ENCODE peak calls at places on chromosome 12, in five cellular contexts. One of them, this sample, is unnamed.

GRCh38 chr12:112140728-112141127 is 15.4 kb downstream of the TRAFD1 start:
- DNase-seq in neuronal stem cell: no peak
- DNase-seq in IMR-90: no peak
- DNase-seq in H9: peak
- DNase-seq in mesendoderm: no peak
- DNase-seq in this sample: no peak

GRCh38 chr12:48349471-48349870 is 1.2 kb downstream of the ZNF641 start:
- DNase-seq in H9: no peak
- DNase-seq in IMR-90: no peak
- DNase-seq in mesendoderm: no peak
- DNase-seq in neuronal stem cell: no peak
- DNase-seq in this sample: no peak

GRCh38 chr12:71092290-71092689 is 65.5 kb downstream of the TSPAN8 start:
- DNase-seq in neuronal stem cell: no peak
- DNase-seq in IMR-90: peak
- DNase-seq in H9: no peak
- DNase-seq in mesendoderm: peak
- DNase-seq in this sample: no peak

GRCh38 chr12:106214576-106214975 is 33.2 kb downstream of the CKAP4 start:
- DNase-seq in IMR-90: no peak
- DNase-seq in H9: no peak
- DNase-seq in neuronal stem cell: no peak
- DNase-seq in mesendoderm: no peak
- DNase-seq in this sample: no peak

GRCh38 chr12:122992386-122992785 is 11.9 kb downstream of the ARL6IP4 start:
- DNase-seq in IMR-90: no peak
- DNase-seq in mesendoderm: no peak
- DNase-seq in H9: no peak
- DNase-seq in neuronal stem cell: no peak
- DNase-seq in this sample: no peak

GRCh38 chr12:28874758-28875157 is 274.3 kb upstream of the FAR2 start:
- DNase-seq in neuronal stem cell: no peak
- DNase-seq in mesendoderm: no peak
- DNase-seq in IMR-90: no peak
- DNase-seq in H9: no peak
- DNase-seq in this sample: no peak

GRCh38 chr12:52254965-52255751 is 19.3 kb upstream of the KRT86 start:
- DNase-seq in mesendoderm: no peak
- DNase-seq in neuronal stem cell: no peak
- DNase-seq in H9: no peak
- DNase-seq in IMR-90: no peak
- DNase-seq in this sample: peak

GRCh38 chr12:110382683-110383082 is 20.8 kb downstream of the ANAPC7 start:
- DNase-seq in mesendoderm: no peak
- DNase-seq in neuronal stem cell: no peak
- DNase-seq in IMR-90: no peak
- DNase-seq in H9: no peak
- DNase-seq in this sample: no peak

GRCh38 chr12:120928864-120929652 is 24.9 kb upstream of the SPPL3 start:
- DNase-seq in mesendoderm: peak
- DNase-seq in IMR-90: no peak
- DNase-seq in neuronal stem cell: no peak
- DNase-seq in H9: peak
- DNase-seq in this sample: peak

GRCh38 chr12:49867580-49868341 is 24.9 kb upstream of the BCDIN3D start:
- DNase-seq in H9: peak
- DNase-seq in IMR-90: no peak
- DNase-seq in neuronal stem cell: no peak
- DNase-seq in mesendoderm: peak
- DNase-seq in this sample: peak

GRCh38 chr12:110778801-110779577 is 36.3 kb upstream of the PPP1CC start:
- DNase-seq in mesendoderm: no peak
- DNase-seq in neuronal stem cell: no peak
- DNase-seq in H9: no peak
- DNase-seq in IMR-90: no peak
- DNase-seq in this sample: no peak

GRCh38 chr12:124451637-124452243 is 115.7 kb downstream of the NCOR2 start:
- DNase-seq in IMR-90: no peak
- DNase-seq in mesendoderm: no peak
- DNase-seq in neuronal stem cell: no peak
- DNase-seq in H9: no peak
- DNase-seq in this sample: no peak

GRCh38 chr12:111773801-111774551 is 7.2 kb downstream of the ALDH2 start:
- DNase-seq in H9: no peak
- DNase-seq in mesendoderm: no peak
- DNase-seq in neuronal stem cell: no peak
- DNase-seq in IMR-90: peak
- DNase-seq in this sample: peak

GRCh38 chr12:53994691-53995310 is 5.2 kb upstream of the HOXC9 start:
- DNase-seq in H9: no peak
- DNase-seq in mesendoderm: no peak
- DNase-seq in IMR-90: no peak
- DNase-seq in neuronal stem cell: no peak
- DNase-seq in this sample: no peak

GRCh38 chr12:8953773-8954402 is 4.4 kb upstream of the M6PR start:
- DNase-seq in mesendoderm: no peak
- DNase-seq in IMR-90: no peak
- DNase-seq in H9: no peak
- DNase-seq in neuronal stem cell: no peak
- DNase-seq in this sample: no peak

GRCh38 chr12:41856228-41856627 is 288.4 kb downstream of the GXYLT1 start:
- DNase-seq in IMR-90: no peak
- DNase-seq in neuronal stem cell: no peak
- DNase-seq in H9: no peak
- DNase-seq in mesendoderm: no peak
- DNase-seq in this sample: no peak

GRCh38 chr12:103821773-103822172 is 19.3 kb downstream of the NT5DC3 start:
- DNase-seq in neuronal stem cell: no peak
- DNase-seq in IMR-90: peak
- DNase-seq in mesendoderm: no peak
- DNase-seq in H9: no peak
- DNase-seq in this sample: no peak

GRCh38 chr12:95102916-95103671 is 29.7 kb upstream of the NR2C1 start:
- DNase-seq in neuronal stem cell: no peak
- DNase-seq in mesendoderm: no peak
- DNase-seq in H9: no peak
- DNase-seq in IMR-90: peak
- DNase-seq in this sample: no peak

GRCh38 chr12:127675936-127676335 is 591.0 kb upstream of the TMEM132C start:
- DNase-seq in mesendoderm: no peak
- DNase-seq in IMR-90: no peak
- DNase-seq in neuronal stem cell: no peak
- DNase-seq in H9: no peak
- DNase-seq in this sample: no peak

GRCh38 chr12:48356041-48356768 is 5.5 kb upstream of the ZNF641 start:
- DNase-seq in IMR-90: no peak
- DNase-seq in mesendoderm: no peak
- DNase-seq in H9: no peak
- DNase-seq in neuronal stem cell: no peak
- DNase-seq in this sample: no peak

GRCh38 chr12:82873309-82873708 is 186.6 kb downstream of the TMTC2 start:
- DNase-seq in neuronal stem cell: no peak
- DNase-seq in H9: no peak
- DNase-seq in IMR-90: no peak
- DNase-seq in mesendoderm: no peak
- DNase-seq in this sample: no peak

GRCh38 chr12:19937161-19937560 is 431.2 kb upstream of the PDE3A start:
- DNase-seq in mesendoderm: no peak
- DNase-seq in IMR-90: no peak
- DNase-seq in neuronal stem cell: no peak
- DNase-seq in H9: no peak
- DNase-seq in this sample: no peak

GRCh38 chr12:117774986-117775775 is 193.6 kb downstream of the KSR2 start:
- DNase-seq in mesendoderm: no peak
- DNase-seq in neuronal stem cell: no peak
- DNase-seq in H9: no peak
- DNase-seq in IMR-90: no peak
- DNase-seq in this sample: no peak

GRCh38 chr12:94203181-94203546 is 54.8 kb downstream of the PLXNC1 start:
- DNase-seq in neuronal stem cell: no peak
- DNase-seq in mesendoderm: no peak
- DNase-seq in H9: no peak
- DNase-seq in IMR-90: no peak
- DNase-seq in this sample: no peak

GRCh38 chr12:9776795-9777194 is 16.1 kb upstream of the CD69 start:
- DNase-seq in IMR-90: no peak
- DNase-seq in neuronal stem cell: no peak
- DNase-seq in H9: no peak
- DNase-seq in mesendoderm: no peak
- DNase-seq in this sample: peak

GRCh38 chr12:123142948-123143752 is 7.7 kb downstream of the PITPNM2 start:
- DNase-seq in mesendoderm: no peak
- DNase-seq in IMR-90: no peak
- DNase-seq in H9: peak
- DNase-seq in neuronal stem cell: no peak
- DNase-seq in this sample: no peak

GRCh38 chr12:77940566-77940965 is 109.9 kb downstream of the NAV3 start:
- DNase-seq in IMR-90: peak
- DNase-seq in neuronal stem cell: no peak
- DNase-seq in mesendoderm: no peak
- DNase-seq in H9: no peak
- DNase-seq in this sample: no peak

GRCh38 chr12:132138941-132139871 is 4.9 kb downstream of the DDX51 start:
- DNase-seq in H9: no peak
- DNase-seq in IMR-90: no peak
- DNase-seq in neuronal stem cell: no peak
- DNase-seq in mesendoderm: no peak
- DNase-seq in this sample: no peak

GRCh38 chr12:132131952-132132351 is 12.2 kb downstream of the DDX51 start:
- DNase-seq in mesendoderm: no peak
- DNase-seq in IMR-90: no peak
- DNase-seq in H9: peak
- DNase-seq in neuronal stem cell: no peak
- DNase-seq in this sample: no peak

GRCh38 chr12:89464974-89465592 is 59.5 kb downstream of the GALNT4 start:
- DNase-seq in H9: no peak
- DNase-seq in IMR-90: peak
- DNase-seq in neuronal stem cell: no peak
- DNase-seq in mesendoderm: no peak
- DNase-seq in this sample: no peak

GRCh38 chr12:115337693-115338543 is 653.9 kb upstream of the TBX3 start:
- DNase-seq in H9: peak
- DNase-seq in neuronal stem cell: no peak
- DNase-seq in mesendoderm: peak
- DNase-seq in IMR-90: peak
- DNase-seq in this sample: no peak

GRCh38 chr12:113762155-113762848 is 203.8 kb downstream of the RBM19 start:
- DNase-seq in neuronal stem cell: peak
- DNase-seq in IMR-90: no peak
- DNase-seq in mesendoderm: peak
- DNase-seq in H9: no peak
- DNase-seq in this sample: no peak

GRCh38 chr12:55728932-55729591 is at the start of gene CD63:
- DNase-seq in mesendoderm: peak
- DNase-seq in IMR-90: peak
- DNase-seq in H9: peak
- DNase-seq in neuronal stem cell: no peak
- DNase-seq in this sample: peak

GRCh38 chr12:55728185-55728931 is 451 bp downstream of the CD63 start:
- DNase-seq in mesendoderm: peak
- DNase-seq in IMR-90: peak
- DNase-seq in H9: no peak
- DNase-seq in neuronal stem cell: no peak
- DNase-seq in this sample: peak

GRCh38 chr12:55726911-55727310 is 1.9 kb downstream of the CD63 start:
- DNase-seq in H9: peak
- DNase-seq in mesendoderm: no peak
- DNase-seq in neuronal stem cell: no peak
- DNase-seq in IMR-90: no peak
- DNase-seq in this sample: no peak

GRCh38 chr12:55729592-55730446 is 1.0 kb upstream of the CD63 start:
- DNase-seq in H9: peak
- DNase-seq in mesendoderm: peak
- DNase-seq in IMR-90: peak
- DNase-seq in neuronal stem cell: peak
- DNase-seq in this sample: peak

DNA sequence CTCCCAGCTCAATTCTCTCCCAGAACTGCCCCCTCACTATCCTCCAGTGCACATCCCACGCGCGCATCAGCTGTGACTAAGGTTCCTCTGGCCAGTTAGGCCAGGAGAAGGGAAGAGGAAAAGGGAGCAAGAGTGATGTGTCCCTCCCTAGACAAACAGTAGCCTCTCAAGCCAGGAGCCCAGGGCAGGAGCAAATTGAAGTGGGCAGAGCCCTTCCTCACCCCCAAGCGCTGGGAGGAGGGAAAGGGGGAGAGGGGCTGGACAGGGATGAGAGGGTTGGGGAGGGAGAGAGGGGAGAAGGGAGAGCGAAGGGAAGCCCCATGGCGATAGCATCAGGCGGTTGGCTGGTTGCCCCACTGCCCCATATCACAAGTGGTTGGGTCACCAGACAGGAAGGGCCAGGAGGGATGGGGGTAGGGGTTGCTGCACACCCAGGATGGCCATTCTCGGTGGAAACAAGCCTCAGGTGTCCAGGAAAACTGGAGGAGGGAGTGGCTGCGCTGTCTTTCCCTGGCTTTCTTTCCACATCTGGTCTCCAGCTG is 1.1 kb downstream of the CD63 start:
- DNase-seq in neuronal stem cell: no peak
- DNase-seq in mesendoderm: no peak
- DNase-seq in IMR-90: peak
- DNase-seq in H9: no peak
- DNase-seq in this sample: peak
- H3K18ac ChIP-seq in neuronal stem cell: peak
- H3K18ac ChIP-seq in mesendoderm: peak
- H3K18ac ChIP-seq in IMR-90: peak
- H3K18ac ChIP-seq in H9: peak
- H3K18ac ChIP-seq in this sample: peak

DNA sequence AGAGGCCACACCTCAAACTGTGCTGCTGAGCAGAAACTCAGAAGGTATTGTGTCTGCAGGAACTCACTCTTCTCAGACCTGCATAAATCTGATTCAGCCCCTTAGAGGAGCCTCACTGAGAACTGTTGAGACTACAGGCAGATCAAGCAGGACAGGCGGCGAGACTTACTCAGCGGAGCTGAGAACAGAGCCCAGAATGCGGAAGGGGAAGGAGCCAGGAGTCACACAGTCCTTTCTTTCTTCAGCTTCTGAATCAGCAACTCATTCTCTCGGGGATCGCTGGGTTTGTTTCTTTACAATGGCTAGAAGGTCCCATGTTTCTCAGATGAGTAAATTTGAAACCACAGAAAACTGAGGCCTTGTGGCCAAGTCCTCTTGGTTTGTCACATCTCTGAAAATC is 23.0 kb upstream of the EMP1 start:
- DNase-seq in mesendoderm: peak
- DNase-seq in IMR-90: peak
- DNase-seq in H9: no peak
- DNase-seq in neuronal stem cell: no peak
- DNase-seq in this sample: peak
- H2BK120ac ChIP-seq in mesendoderm: no peak
- H2BK120ac ChIP-seq in IMR-90: peak
- H2BK120ac ChIP-seq in H9: no peak
- H2BK120ac ChIP-seq in neuronal stem cell: no peak
- H2BK120ac ChIP-seq in this sample: no peak

GRCh38 chr12:57459750-57460400 is at the start of gene GLI1:
- DNase-seq in mesendoderm: peak
- DNase-seq in neuronal stem cell: no peak
- DNase-seq in H9: peak
- DNase-seq in IMR-90: peak
- DNase-seq in this sample: no peak
- H3K18ac ChIP-seq in mesendoderm: peak
- H3K18ac ChIP-seq in neuronal stem cell: peak
- H3K18ac ChIP-seq in H9: no peak
- H3K18ac ChIP-seq in IMR-90: peak
- H3K18ac ChIP-seq in this sample: no peak

GRCh38 chr12:97321640-97322039 is 141.0 kb upstream of the RMST start:
- DNase-seq in IMR-90: no peak
- DNase-seq in H9: no peak
- DNase-seq in mesendoderm: no peak
- DNase-seq in neuronal stem cell: no peak
- DNase-seq in this sample: no peak
- H2BK120ac ChIP-seq in IMR-90: no peak
- H2BK120ac ChIP-seq in H9: no peak
- H2BK120ac ChIP-seq in mesendoderm: no peak
- H2BK120ac ChIP-seq in neuronal stem cell: no peak
- H2BK120ac ChIP-seq in this sample: no peak

This sample was measured in trophoblast cell.